ENCODE peak calls at places on chromosomes 4 and X, in four cellular contexts. One of them, this sample, is unnamed. For H3K27me3, the result is how much of the 10 kb centered on the place peaks cover.

GRCh38 chr4:7266525-7267292 is 74.4 kb downstream of the SORCS2 start:
- DNase-seq in AG04450: peak
- DNase-seq in neuronal stem cell: no peak
- DNase-seq in breast epithelium: no peak
- DNase-seq in this sample: no peak

GRCh38 chr4:150859435-150859834 is 155.6 kb downstream of the LRBA start:
- DNase-seq in AG04450: no peak
- DNase-seq in neuronal stem cell: no peak
- DNase-seq in breast epithelium: no peak
- DNase-seq in this sample: no peak

GRCh38 chr4:151933122-151933827 is 172.5 kb upstream of the GATB start:
- DNase-seq in AG04450: no peak
- DNase-seq in neuronal stem cell: no peak
- DNase-seq in breast epithelium: no peak
- DNase-seq in this sample: no peak

GRCh38 chr4:18445110-18445509 is 423.6 kb upstream of the LCORL start:
- DNase-seq in AG04450: no peak
- DNase-seq in neuronal stem cell: no peak
- DNase-seq in breast epithelium: no peak
- DNase-seq in this sample: no peak

GRCh38 chrX:74291964-74292891 is 11.8 kb upstream of the ZCCHC13 start:
- DNase-seq in AG04450: peak
- DNase-seq in neuronal stem cell: peak
- DNase-seq in breast epithelium: peak
- DNase-seq in this sample: peak

GRCh38 chrX:51487960-51488267 is 8.5 kb downstream of the NUDT11 start:
- DNase-seq in AG04450: no peak
- DNase-seq in neuronal stem cell: no peak
- DNase-seq in breast epithelium: no peak
- DNase-seq in this sample: no peak

GRCh38 chr4:105709081-105709450 is 482 bp downstream of the GSTCD start:
- DNase-seq in AG04450: no peak
- DNase-seq in neuronal stem cell: no peak
- DNase-seq in breast epithelium: no peak
- DNase-seq in this sample: no peak

GRCh38 chrX:153635388-153635787 is 11.6 kb upstream of the DUSP9 start:
- DNase-seq in AG04450: no peak
- DNase-seq in neuronal stem cell: no peak
- DNase-seq in breast epithelium: no peak
- DNase-seq in this sample: no peak

GRCh38 chr4:153763404-153763803 is 3.6 kb upstream of the RNF175 start:
- DNase-seq in AG04450: no peak
- DNase-seq in neuronal stem cell: no peak
- DNase-seq in breast epithelium: no peak
- DNase-seq in this sample: no peak

GRCh38 chr4:130486186-130486585 is 1390.2 kb downstream of the C4orf33 start:
- DNase-seq in AG04450: no peak
- DNase-seq in neuronal stem cell: no peak
- DNase-seq in breast epithelium: no peak
- DNase-seq in this sample: no peak

GRCh38 chr4:69054578-69055200 is 41.6 kb upstream of the UGT2B7 start:
- DNase-seq in AG04450: peak
- DNase-seq in neuronal stem cell: no peak
- DNase-seq in breast epithelium: no peak
- DNase-seq in this sample: no peak

GRCh38 chr4:134024251-134024650 is 177.3 kb downstream of the PABPC4L start:
- DNase-seq in AG04450: no peak
- DNase-seq in neuronal stem cell: no peak
- DNase-seq in breast epithelium: no peak
- DNase-seq in this sample: no peak

GRCh38 chrX:13087322-13088154 is 43.1 kb upstream of the FAM9C start:
- DNase-seq in AG04450: no peak
- DNase-seq in neuronal stem cell: no peak
- DNase-seq in breast epithelium: no peak
- DNase-seq in this sample: peak

GRCh38 chrX:48667504-48667903 is 16.1 kb upstream of the WAS start:
- DNase-seq in AG04450: no peak
- DNase-seq in neuronal stem cell: no peak
- DNase-seq in breast epithelium: no peak
- DNase-seq in this sample: no peak

GRCh38 chr4:1195109-1195671 is 22.8 kb upstream of the SPON2 start:
- DNase-seq in AG04450: no peak
- DNase-seq in neuronal stem cell: no peak
- DNase-seq in breast epithelium: peak
- DNase-seq in this sample: no peak

GRCh38 chr4:84778041-84778440 is 188.4 kb downstream of the WDFY3 start:
- DNase-seq in AG04450: no peak
- DNase-seq in neuronal stem cell: no peak
- DNase-seq in breast epithelium: no peak
- DNase-seq in this sample: no peak

GRCh38 chr4:139873111-139873866 is 207.7 kb downstream of the MGST2 start:
- DNase-seq in AG04450: no peak
- DNase-seq in neuronal stem cell: no peak
- DNase-seq in breast epithelium: no peak
- DNase-seq in this sample: no peak

GRCh38 chr4:41613362-41613761 is 75.4 kb downstream of the LIMCH1 start:
- DNase-seq in AG04450: no peak
- DNase-seq in neuronal stem cell: no peak
- DNase-seq in breast epithelium: no peak
- DNase-seq in this sample: no peak

GRCh38 chr4:170110290-170110672 is 20.5 kb upstream of the AADAT start:
- DNase-seq in AG04450: no peak
- DNase-seq in neuronal stem cell: no peak
- DNase-seq in breast epithelium: no peak
- DNase-seq in this sample: no peak

GRCh38 chr4:534576-535151 is 35.7 kb downstream of the PIGG start:
- DNase-seq in AG04450: no peak
- DNase-seq in neuronal stem cell: no peak
- DNase-seq in breast epithelium: no peak
- DNase-seq in this sample: no peak

GRCh38 chr4:80201326-80202151 is 4.2 kb downstream of the PRDM8 start:
- DNase-seq in AG04450: no peak
- DNase-seq in neuronal stem cell: no peak
- DNase-seq in breast epithelium: no peak
- DNase-seq in this sample: peak

GRCh38 chrX:103663921-103664320 is 22.6 kb downstream of the MORF4L2 start:
- DNase-seq in AG04450: no peak
- DNase-seq in neuronal stem cell: no peak
- DNase-seq in breast epithelium: no peak
- DNase-seq in this sample: no peak

GRCh38 chr4:116400480-116400879 is 684.9 kb downstream of the TRAM1L1 start:
- DNase-seq in AG04450: no peak
- DNase-seq in neuronal stem cell: no peak
- DNase-seq in breast epithelium: no peak
- DNase-seq in this sample: no peak

GRCh38 chrX:2705036-2705435 is 13.9 kb downstream of the CD99 start:
- DNase-seq in AG04450: no peak
- DNase-seq in neuronal stem cell: no peak
- DNase-seq in breast epithelium: no peak
- DNase-seq in this sample: no peak

GRCh38 chr4:2843023-2843908 is at the start of gene ADD1:
- DNase-seq in AG04450: peak
- DNase-seq in neuronal stem cell: peak
- DNase-seq in breast epithelium: peak
- DNase-seq in this sample: peak

GRCh38 chr4:18250564-18250963 is 229.0 kb upstream of the LCORL start:
- DNase-seq in AG04450: no peak
- DNase-seq in neuronal stem cell: no peak
- DNase-seq in breast epithelium: no peak
- DNase-seq in this sample: no peak

GRCh38 chrX:87679849-87680248 is 162.2 kb downstream of the KLHL4 start:
- DNase-seq in AG04450: no peak
- DNase-seq in neuronal stem cell: no peak
- DNase-seq in breast epithelium: no peak
- DNase-seq in this sample: no peak

GRCh38 chr4:69546121-69546520 is 50.4 kb upstream of the UGT2B4 start:
- DNase-seq in AG04450: no peak
- DNase-seq in neuronal stem cell: no peak
- DNase-seq in breast epithelium: no peak
- DNase-seq in this sample: no peak

GRCh38 chr4:102318526-102318925 is 26.8 kb downstream of the SLC39A8 start:
- DNase-seq in AG04450: no peak
- DNase-seq in neuronal stem cell: no peak
- DNase-seq in breast epithelium: no peak
- DNase-seq in this sample: no peak

GRCh38 chr4:71230613-71231012 is 108.2 kb upstream of the SLC4A4 start:
- DNase-seq in AG04450: no peak
- DNase-seq in neuronal stem cell: no peak
- DNase-seq in breast epithelium: no peak
- DNase-seq in this sample: no peak

GRCh38 chr4:83961575-83961974 is 425.7 kb downstream of the GPAT3 start:
- DNase-seq in AG04450: no peak
- DNase-seq in neuronal stem cell: no peak
- DNase-seq in breast epithelium: no peak
- DNase-seq in this sample: no peak

GRCh38 chr4:177726111-177726510 is 283.9 kb upstream of the AGA start:
- DNase-seq in AG04450: no peak
- DNase-seq in neuronal stem cell: no peak
- DNase-seq in breast epithelium: no peak
- DNase-seq in this sample: no peak

GRCh38 chr4:186825069-186825468 is 101.4 kb upstream of the FAT1 start:
- DNase-seq in AG04450: no peak
- DNase-seq in neuronal stem cell: no peak
- DNase-seq in breast epithelium: no peak
- DNase-seq in this sample: no peak

DNA sequence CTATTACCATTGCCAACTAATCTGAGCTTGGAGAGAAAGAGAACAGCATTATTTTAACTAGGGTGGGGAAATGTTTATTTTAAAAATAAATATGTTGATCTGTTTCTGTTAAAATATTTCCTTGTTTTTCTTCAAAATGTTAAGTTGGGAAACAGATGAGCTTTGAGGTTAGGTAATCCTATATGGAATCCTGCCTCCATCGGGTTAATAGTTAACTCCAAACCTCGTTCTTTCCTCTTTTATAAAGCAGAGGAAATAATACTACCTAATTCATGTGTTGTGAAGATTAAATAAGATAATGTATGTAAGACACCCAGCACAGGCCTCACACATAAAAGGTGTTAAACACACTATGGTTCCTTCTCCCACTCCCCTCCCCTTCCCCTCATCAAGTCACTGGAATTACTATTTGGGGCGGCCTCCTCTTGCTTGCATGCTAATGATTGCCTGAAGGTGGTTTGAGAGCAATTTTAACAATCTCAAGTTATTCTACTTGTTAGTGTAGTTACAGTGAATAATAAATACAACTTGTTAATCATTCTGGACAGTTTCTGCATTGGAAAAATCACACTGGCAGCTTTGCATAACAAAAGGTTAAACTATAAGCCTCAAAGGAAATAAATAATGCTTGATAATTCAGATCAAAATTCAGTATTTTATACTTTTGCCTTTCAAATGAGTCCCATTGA is 404.4 kb upstream of the RASGEF1B start:
- DNase-seq in AG04450: no peak
- DNase-seq in neuronal stem cell: no peak
- DNase-seq in breast epithelium: no peak
- DNase-seq in this sample: no peak
- H3K27me3 ChIP-seq in AG04450: under half
- H3K27me3 ChIP-seq in neuronal stem cell: under half
- H3K27me3 ChIP-seq in breast epithelium: under half
- H3K27me3 ChIP-seq in this sample: under half

DNA sequence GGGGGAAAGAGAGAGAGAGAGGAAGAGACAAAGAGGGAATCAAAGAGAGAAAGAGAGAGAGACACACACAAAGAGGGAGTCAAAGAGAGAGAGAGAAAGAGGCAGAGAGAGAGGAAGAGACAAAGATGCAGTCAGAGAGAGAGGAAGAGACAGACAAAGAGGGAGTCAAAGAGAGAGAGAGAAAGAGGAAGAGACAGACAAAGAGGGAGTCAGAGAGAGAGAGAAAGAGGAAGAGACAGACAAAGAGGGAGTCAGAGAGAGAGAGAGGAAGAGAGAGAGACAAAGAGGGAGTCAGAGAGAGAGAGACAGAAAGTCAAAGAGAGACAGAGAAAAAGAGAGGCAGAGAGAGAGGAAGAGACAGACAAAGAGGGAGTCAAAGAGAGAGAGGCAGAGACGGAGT is 45.5 kb downstream of the MAGEA9 start:
- DNase-seq in AG04450: no peak
- DNase-seq in neuronal stem cell: no peak
- DNase-seq in breast epithelium: no peak
- DNase-seq in this sample: no peak
- H3K4me3 ChIP-seq in AG04450: no peak
- H3K4me3 ChIP-seq in neuronal stem cell: no peak
- H3K4me3 ChIP-seq in breast epithelium: no peak
- H3K4me3 ChIP-seq in this sample: no peak

DNA sequence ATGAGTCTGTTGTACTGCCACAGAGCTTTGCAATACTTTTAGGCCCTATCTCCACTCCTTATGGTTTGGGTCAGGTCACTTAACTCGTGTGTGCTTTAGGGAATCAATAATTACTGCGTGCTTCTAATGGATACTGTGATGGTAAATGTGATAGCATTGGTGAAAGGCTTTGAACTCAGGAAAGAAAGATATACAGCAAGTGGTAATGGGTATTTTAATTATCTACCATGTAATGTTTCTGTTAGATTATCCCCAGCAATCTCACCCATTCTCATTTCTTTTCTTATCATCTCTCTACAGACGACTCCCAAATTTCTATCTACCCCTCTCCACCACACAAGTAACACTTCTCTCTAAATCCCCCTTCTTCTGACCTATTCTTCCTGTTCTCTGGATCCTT is 128.6 kb downstream of the GPC3 start:
- DNase-seq in AG04450: no peak
- DNase-seq in neuronal stem cell: no peak
- DNase-seq in breast epithelium: no peak
- DNase-seq in this sample: no peak
- H3K27me3 ChIP-seq in AG04450: under half
- H3K27me3 ChIP-seq in neuronal stem cell: under half
- H3K27me3 ChIP-seq in breast epithelium: under half
- H3K27me3 ChIP-seq in this sample: under half

DNA sequence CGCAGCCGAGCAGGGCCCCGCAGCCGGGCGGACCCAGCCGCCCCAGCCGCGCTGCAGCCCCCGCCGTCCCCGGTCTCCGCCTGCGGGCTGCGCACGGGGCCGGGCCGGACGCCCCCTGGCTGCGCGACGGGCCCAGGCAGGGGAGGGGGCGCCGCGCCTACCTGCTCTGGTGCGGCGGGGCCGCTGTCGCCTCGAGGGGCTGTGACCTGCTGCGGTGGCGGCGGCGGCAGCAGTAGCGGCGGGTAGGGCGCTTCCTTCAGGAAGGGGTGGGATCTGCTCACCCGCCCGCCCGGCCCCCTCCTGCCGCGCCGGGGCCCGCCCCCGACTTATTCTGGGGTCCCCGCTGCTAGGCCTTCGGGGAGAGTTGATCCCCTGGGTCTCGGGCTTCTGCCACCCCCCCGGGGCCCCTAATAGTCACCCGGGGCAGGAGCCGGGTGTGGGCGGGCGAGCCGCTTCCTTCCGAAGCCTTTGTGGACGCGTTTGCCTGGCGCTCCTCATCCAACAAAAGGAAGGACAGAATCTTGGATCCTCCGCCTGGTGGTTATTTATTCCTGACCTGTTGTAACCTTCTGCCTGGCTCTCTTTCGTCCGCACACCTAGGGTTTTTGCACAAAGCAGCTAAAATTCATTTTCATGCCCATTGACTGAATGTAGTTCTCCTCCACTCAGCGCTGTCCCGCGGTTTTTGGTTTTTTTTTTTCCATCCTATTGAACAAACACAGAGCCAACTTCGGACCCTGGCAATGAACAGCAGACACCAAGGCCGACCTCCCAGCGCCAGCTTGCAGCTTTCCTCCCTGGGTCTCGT is at the start of gene TMEM150C:
- DNase-seq in AG04450: no peak
- DNase-seq in neuronal stem cell: peak
- DNase-seq in breast epithelium: peak
- DNase-seq in this sample: no peak
- H3K4me3 ChIP-seq in AG04450: peak
- H3K4me3 ChIP-seq in neuronal stem cell: peak
- H3K4me3 ChIP-seq in breast epithelium: peak
- H3K4me3 ChIP-seq in this sample: no peak

This sample was measured in CD4-positive, CD25-positive, alpha-beta regulatory T cell.